ENCODE peak calls at places on chromosomes 2 and 18, in seven cellular contexts. R, A, F, J, N, S and I are unnamed samples.

GRCh38 chr2:104788721-104789446 is 65.0 kb upstream of the POU3F3 start:
- DNase-seq in A (no peak), F (no peak), S (no peak), N (no peak), R (no peak), J (no peak), I (no peak)

GRCh38 chr18:31093880-31094279 is 8.3 kb downstream of the DSC2 start:
- DNase-seq in R (no peak), S (no peak), F (no peak), N (no peak), J (no peak), A (no peak), I (no peak)

GRCh38 chr2:85888020-85888744 is 608 bp downstream of the ST3GAL5 start:
- DNase-seq in S (peak; percentile 20), J (peak; percentile 29), N (no peak), F (peak; percentile 35), A (peak; percentile 48), R (peak; percentile 52), I (no peak)

GRCh38 chr2:138997346-138997745 is 217.2 kb upstream of the NXPH2 start:
- DNase-seq in J (no peak), F (no peak), R (no peak), N (no peak), A (no peak), S (no peak), I (no peak)

GRCh38 chr2:32947484-32948143 is 861 bp downstream of the LTBP1 start:
- DNase-seq in N (peak; percentile 65), R (peak; percentile 58), J (peak; percentile 74), F (peak; percentile 38), S (peak; percentile 27), A (peak; percentile 37), I (peak; percentile 68)

GRCh38 chr2:182611009-182611408 is 105.0 kb upstream of the DNAJC10 start:
- DNase-seq in N (no peak), S (no peak), J (no peak), F (no peak), R (no peak), A (no peak), I (no peak)

GRCh38 chr18:50895350-50896045 is 16.6 kb downstream of the ME2 start:
- DNase-seq in N (no peak), R (no peak), F (no peak), J (no peak), A (no peak), S (no peak), I (no peak)

GRCh38 chr2:168397629-168398028 is 58.4 kb upstream of the CERS6 start:
- DNase-seq in F (no peak), A (no peak), S (no peak), N (no peak), R (no peak), J (no peak), I (no peak)

GRCh38 chr2:197309369-197310231 is 980 bp downstream of the ANKRD44 start:
- DNase-seq in S (peak; percentile 46), N (peak; percentile 74), R (peak; percentile 55), F (peak; percentile 49), A (peak; percentile 23), J (peak; percentile 43), I (no peak)

GRCh38 chr2:119387381-119388129 is 20.8 kb downstream of the DBI start:
- DNase-seq in N (peak; percentile 91), S (peak; percentile 79), A (peak; percentile 49), F (peak; percentile 54), J (peak; percentile 55), R (no peak), I (no peak)

GRCh38 chr2:231260442-231260841 is 62.0 kb downstream of the ARMC9 start:
- DNase-seq in N (no peak), J (peak; percentile 23), S (no peak), R (no peak), A (no peak), F (no peak), I (no peak)

GRCh38 chr2:80610108-80610507 is 305.6 kb upstream of the LRRTM1 start:
- DNase-seq in J (no peak), S (no peak), N (no peak), A (no peak), F (no peak), R (no peak), I (no peak)

GRCh38 chr2:109434351-109434750 is 179.4 kb downstream of the SEPTIN10 start:
- DNase-seq in S (no peak), R (no peak), A (peak; percentile 5), F (no peak), J (no peak), N (peak; percentile 43), I (no peak)

GRCh38 chr2:85472265-85472664 is 53.8 kb downstream of the SH2D6 start:
- DNase-seq in F (no peak), J (no peak), N (no peak), A (no peak), S (no peak), R (no peak), I (no peak)

GRCh38 chr2:14960686-14961324 is 328.3 kb downstream of the LRATD1 start:
- DNase-seq in A (no peak), R (no peak), J (no peak), N (no peak), S (no peak), F (no peak), I (no peak)

GRCh38 chr2:46230115-46230571 is 67.1 kb upstream of the EPAS1 start:
- DNase-seq in R (no peak), S (peak; percentile 48), A (no peak), N (peak; percentile 81), F (no peak), J (no peak), I (no peak)

GRCh38 chr2:119005081-119005480 is 63.1 kb downstream of the MARCO start:
- DNase-seq in J (no peak), N (no peak), A (no peak), F (no peak), R (no peak), S (no peak), I (peak; percentile 28)

GRCh38 chr18:31510319-31510718 is 12.3 kb downstream of the DSG2 start:
- DNase-seq in R (no peak), J (no peak), N (no peak), A (no peak), F (no peak), S (no peak), I (no peak)

GRCh38 chr2:54601339-54601738 is 122.1 kb upstream of the EML6 start:
- DNase-seq in F (no peak), R (no peak), S (no peak), J (no peak), A (no peak), N (no peak), I (no peak)

GRCh38 chr2:54603796-54604195 is 119.7 kb upstream of the EML6 start:
- DNase-seq in J (no peak), A (no peak), F (no peak), R (no peak), S (no peak), N (no peak), I (no peak)

GRCh38 chr2:54604771-54605350 is 118.6 kb upstream of the EML6 start:
- DNase-seq in S (no peak), R (no peak), A (no peak), N (no peak), J (no peak), F (no peak), I (no peak)

GRCh38 chr2:54603357-54603756 is 120.1 kb upstream of the EML6 start:
- DNase-seq in R (no peak), N (no peak), J (no peak), A (no peak), F (no peak), S (no peak), I (no peak)

DNA sequence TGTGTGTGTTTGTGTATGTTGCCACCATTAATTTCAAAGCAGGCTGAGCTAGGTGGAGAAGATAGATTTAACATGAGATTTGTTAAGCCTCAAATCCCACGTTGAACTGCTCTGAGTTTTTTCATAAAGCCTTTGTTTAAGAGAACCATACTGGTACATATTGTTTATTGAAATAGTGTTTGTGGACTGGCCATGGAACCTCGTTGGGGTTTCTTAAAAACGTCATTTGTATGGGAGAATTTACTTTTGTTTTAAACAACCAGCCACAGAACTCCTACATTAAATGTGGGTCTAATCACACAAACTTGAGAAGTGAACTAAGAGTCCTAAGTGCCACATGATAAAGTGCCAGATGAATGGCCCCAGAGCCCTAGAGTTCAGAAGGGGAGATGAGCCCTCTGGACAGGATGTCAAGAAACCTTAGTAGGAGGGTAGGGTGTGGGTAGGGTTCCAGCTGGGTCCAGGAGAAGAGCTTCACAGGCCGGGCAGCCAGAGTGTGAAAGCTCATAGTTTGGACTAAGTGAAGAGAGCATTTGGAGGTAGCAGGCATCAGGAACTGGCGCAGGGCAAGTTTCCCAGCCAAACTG is 120.6 kb upstream of the EML6 start:
- DNase-seq in A (no peak), F (no peak), R (no peak), N (no peak), S (no peak), J (no peak), I (no peak)
- H3K4me1 ChIP-seq in A (peaks cover 4% of the 10 kb centered on the region), F (no peaks in the 10 kb centered on the region), R (peaks cover 66% of the 10 kb centered on the region), N (peaks cover 75% of the 10 kb centered on the region), S (peaks cover 74% of the 10 kb centered on the region), J (peaks cover 79% of the 10 kb centered on the region), I (peaks cover 10% of the 10 kb centered on the region)

DNA sequence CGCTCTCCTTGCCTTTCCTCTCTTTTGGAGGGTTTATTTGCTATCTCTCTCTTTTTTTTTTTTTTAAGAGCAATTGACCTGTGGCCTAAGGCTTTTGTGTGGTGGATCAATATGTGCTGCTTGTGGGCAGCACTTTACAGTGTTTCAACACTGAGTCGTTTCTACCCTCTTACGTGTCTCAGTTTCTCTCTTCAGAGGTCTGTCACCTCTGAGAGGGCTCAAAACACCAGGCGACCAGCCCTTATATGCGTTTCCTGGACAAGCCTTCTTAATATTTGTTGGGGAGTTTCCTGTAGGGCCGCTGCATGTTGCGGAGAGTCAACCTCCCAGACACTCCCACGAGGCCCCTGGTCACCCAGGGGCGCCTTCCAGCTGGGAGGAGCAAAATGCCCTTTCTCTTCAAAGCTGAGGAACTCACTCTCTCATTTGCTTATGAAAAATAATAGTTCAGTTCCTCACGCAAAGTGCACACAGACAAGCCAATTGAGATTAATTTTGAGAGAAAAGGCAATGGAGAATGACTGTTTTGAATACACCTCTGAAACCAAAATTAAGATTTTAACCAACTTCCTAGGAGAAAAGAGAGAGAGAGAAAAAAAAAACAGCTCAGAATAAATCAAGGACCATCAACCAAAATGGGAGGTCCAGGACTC is 96.3 kb upstream of the B3GNT2 start:
- DNase-seq in S (no peak), N (no peak), F (no peak), J (no peak), R (no peak), A (no peak), I (no peak)
- H3K4me3 ChIP-seq in S (no peak overlapping the region), N (no peak overlapping the region), F (no peak overlapping the region), J (no peak overlapping the region), R (no peak overlapping the region), A (no peak overlapping the region), I (no peak overlapping the region)

DNA sequence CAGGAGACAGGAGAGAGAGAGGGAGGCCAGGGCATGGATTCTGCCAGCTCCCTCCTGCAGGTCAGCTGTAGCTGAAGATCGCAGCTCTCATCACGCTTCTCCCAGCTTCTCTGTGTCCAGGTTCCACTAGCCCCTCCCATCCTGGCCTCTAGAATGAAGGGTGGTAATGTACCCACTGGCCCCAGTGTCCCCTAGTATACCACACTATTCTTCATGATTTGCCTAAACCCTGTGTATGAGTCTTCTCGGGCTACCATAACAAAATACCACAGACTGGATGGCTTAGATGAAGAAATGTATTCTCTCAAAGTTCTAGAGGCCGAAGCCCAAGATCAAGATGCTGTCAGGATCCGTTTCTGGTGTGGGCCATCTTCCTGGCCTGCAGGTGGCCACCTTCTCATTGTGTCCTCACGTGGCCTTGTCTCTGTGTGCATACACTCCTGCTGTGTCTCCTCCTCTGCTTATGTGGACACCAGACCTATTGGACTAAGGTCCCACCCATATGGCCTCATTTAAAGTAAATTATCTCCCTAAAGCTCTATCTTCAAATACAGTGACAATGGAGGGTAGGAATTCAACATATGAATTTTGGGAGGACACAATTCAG is 77.3 kb downstream of the TNFRSF11A start:
- DNase-seq in J (no peak), R (no peak), S (no peak), A (no peak), F (no peak), N (no peak), I (no peak)
- TF ChIP-seq CTCF in J (no peak), R (no peak), S (no peak), A (no peak), F (no peak), N (no peak), I (no peak)

GRCh38 chr2:202208526-202208925 is 29.9 kb downstream of the SUMO1 start:
- DNase-seq in S (no peak), F (no peak), A (no peak), N (no peak), J (no peak), R (no peak), I (no peak)
- H3K4me1 ChIP-seq in S (no peaks in the 10 kb centered on the region), F (no peaks in the 10 kb centered on the region), A (no peaks in the 10 kb centered on the region), N (no peaks in the 10 kb centered on the region), J (no peaks in the 10 kb centered on the region), R (no peaks in the 10 kb centered on the region), I (no peaks in the 10 kb centered on the region)